ENCODE peak calls at places on chromosome 13, in nine cellular contexts. S is right lobe of liver, V is epithelial cell of proximal tubule, Z is foreskin keratinocyte, B is left ventricle myocardium inferior, U is stomach, I is HFF-Myc, Y is endothelial cell, H is tibial nerve. N is an unnamed sample.

GRCh38 chr13:57633141-57633949 is 1.8 kb downstream of the PCDH17 start:
- DNase-seq in S (peak), V (no peak), Z (no peak), B (peak), U (peak), I (no peak), Y (peak), H (no peak), N (peak)

GRCh38 chr13:65638572-65639168 is 1591.5 kb downstream of the PCDH9 start:
- DNase-seq in S (no peak), V (peak), Z (peak), B (no peak), U (no peak), I (peak), Y (peak), H (peak), N (no peak)

GRCh38 chr13:112923962-112924361 is 45.1 kb upstream of the MCF2L start:
- DNase-seq in S (no peak), V (no peak), Z (no peak), B (no peak), U (no peak), I (no peak), Y (no peak), H (no peak), N (no peak)

GRCh38 chr13:90545070-90545840 is 802.2 kb upstream of the MIR17HG start:
- DNase-seq in S (no peak), V (no peak), Z (peak), B (no peak), U (no peak), I (no peak), Y (no peak), H (no peak), N (no peak)

GRCh38 chr13:97256343-97256783 is 34.2 kb downstream of the MBNL2 start:
- DNase-seq in S (no peak), V (peak), Z (peak), B (no peak), U (no peak), I (peak), Y (no peak), H (no peak), N (no peak)

GRCh38 chr13:84126671-84127171 is 244.4 kb upstream of the SLITRK1 start:
- DNase-seq in S (no peak), V (no peak), Z (peak), B (no peak), U (no peak), I (no peak), Y (no peak), H (no peak), N (no peak)

GRCh38 chr13:114089751-114090400 is 42.5 kb downstream of the RASA3 start:
- DNase-seq in S (peak), V (no peak), Z (no peak), B (no peak), U (no peak), I (no peak), Y (no peak), H (no peak), N (no peak)

GRCh38 chr13:71858647-71859046 is 8.4 kb downstream of the DACH1 start:
- DNase-seq in S (no peak), V (no peak), Z (no peak), B (no peak), U (no peak), I (no peak), Y (no peak), H (no peak), N (no peak)

GRCh38 chr13:91240341-91240740 is 107.1 kb upstream of the MIR17HG start:
- DNase-seq in S (no peak), V (no peak), Z (no peak), B (no peak), U (no peak), I (no peak), Y (no peak), H (no peak), N (no peak)

GRCh38 chr13:28340272-28340793 is 154.6 kb downstream of the FLT1 start:
- DNase-seq in S (no peak), V (no peak), Z (no peak), B (no peak), U (no peak), I (no peak), Y (no peak), H (no peak), N (no peak)

GRCh38 chr13:34748078-34748477 is 194.0 kb upstream of the NBEA start:
- DNase-seq in S (no peak), V (peak), Z (no peak), B (peak), U (no peak), I (no peak), Y (no peak), H (no peak), N (no peak)

GRCh38 chr13:44259045-44260042 is 114.3 kb upstream of the SERP2 start:
- DNase-seq in S (no peak), V (no peak), Z (peak), B (no peak), U (peak), I (no peak), Y (no peak), H (peak), N (no peak)

GRCh38 chr13:99983401-99984133 is 2.0 kb downstream of the ZIC2 start:
- DNase-seq in S (no peak), V (no peak), Z (no peak), B (no peak), U (no peak), I (no peak), Y (peak), H (no peak), N (peak)

GRCh38 chr13:53460776-53461175 is 432.2 kb downstream of the OLFM4 start:
- DNase-seq in S (no peak), V (no peak), Z (no peak), B (no peak), U (no peak), I (no peak), Y (no peak), H (no peak), N (peak)

GRCh38 chr13:101985321-101985720 is 416.5 kb downstream of the FGF14 start:
- DNase-seq in S (no peak), V (no peak), Z (peak), B (no peak), U (no peak), I (no peak), Y (no peak), H (no peak), N (no peak)

GRCh38 chr13:20230913-20231838 is 943 bp downstream of the GJB6 start:
- DNase-seq in S (no peak), V (no peak), Z (no peak), B (no peak), U (no peak), I (no peak), Y (no peak), H (no peak), N (no peak)

GRCh38 chr13:40077396-40078027 is 422.1 kb downstream of the COG6 start:
- DNase-seq in S (no peak), V (no peak), Z (peak), B (no peak), U (no peak), I (no peak), Y (no peak), H (no peak), N (no peak)

GRCh38 chr13:61413572-61413971 is 2.1 kb downstream of the PCDH20 start:
- DNase-seq in S (peak), V (no peak), Z (no peak), B (no peak), U (no peak), I (no peak), Y (peak), H (no peak), N (peak)

GRCh38 chr13:24228852-24229458 is 68.4 kb downstream of the SPATA13 start:
- DNase-seq in S (no peak), V (no peak), Z (peak), B (no peak), U (no peak), I (peak), Y (peak), H (peak), N (no peak)

GRCh38 chr13:25846227-25846984 is 205.4 kb downstream of the SHISA2 start:
- DNase-seq in S (no peak), V (no peak), Z (peak), B (no peak), U (no peak), I (no peak), Y (no peak), H (no peak), N (no peak)

GRCh38 chr13:27005556-27005955 is 166.1 kb downstream of the USP12 start:
- DNase-seq in S (no peak), V (no peak), Z (no peak), B (no peak), U (no peak), I (no peak), Y (no peak), H (no peak), N (no peak)

GRCh38 chr13:57857945-57858344 is 226.4 kb downstream of the PCDH17 start:
- DNase-seq in S (no peak), V (no peak), Z (no peak), B (no peak), U (no peak), I (no peak), Y (no peak), H (no peak), N (no peak)

GRCh38 chr13:31334547-31334946 is 134.8 kb downstream of the B3GLCT start:
- DNase-seq in S (no peak), V (no peak), Z (no peak), B (no peak), U (no peak), I (no peak), Y (no peak), H (no peak), N (no peak)

GRCh38 chr13:46668302-46668720 is 115.3 kb downstream of the LRCH1 start:
- DNase-seq in S (no peak), V (no peak), Z (no peak), B (peak), U (no peak), I (peak), Y (peak), H (peak), N (no peak)

GRCh38 chr13:99892866-99893504 is 78.6 kb downstream of the ZIC5 start:
- DNase-seq in S (no peak), V (no peak), Z (no peak), B (no peak), U (no peak), I (no peak), Y (no peak), H (no peak), N (no peak)

GRCh38 chr13:50006426-50007135 is 8.7 kb upstream of the KCNRG start:
- DNase-seq in S (no peak), V (no peak), Z (no peak), B (no peak), U (no peak), I (no peak), Y (no peak), H (no peak), N (no peak)

GRCh38 chr13:30850204-30850866 is 55.7 kb upstream of the MEDAG start:
- DNase-seq in S (no peak), V (no peak), Z (no peak), B (no peak), U (no peak), I (no peak), Y (no peak), H (no peak), N (no peak)

GRCh38 chr13:67740871-67741475 is 510.8 kb upstream of the PCDH9 start:
- DNase-seq in S (no peak), V (no peak), Z (no peak), B (no peak), U (no peak), I (no peak), Y (no peak), H (no peak), N (no peak)

GRCh38 chr13:101552797-101553196 is 100.3 kb downstream of the ITGBL1 start:
- DNase-seq in S (no peak), V (no peak), Z (peak), B (no peak), U (no peak), I (no peak), Y (no peak), H (no peak), N (no peak)

GRCh38 chr13:85798999-85799646 is at the start of gene SLITRK6:
- DNase-seq in S (no peak), V (no peak), Z (peak), B (no peak), U (no peak), I (peak), Y (peak), H (no peak), N (no peak)

GRCh38 chr13:48641404-48641803 is 12.3 kb upstream of the CYSLTR2 start:
- DNase-seq in S (no peak), V (no peak), Z (no peak), B (no peak), U (no peak), I (no peak), Y (no peak), H (no peak), N (no peak)

GRCh38 chr13:53052675-53053074 is 24.1 kb downstream of the OLFM4 start:
- DNase-seq in S (no peak), V (no peak), Z (no peak), B (no peak), U (peak), I (no peak), Y (no peak), H (no peak), N (no peak)

GRCh38 chr13:50543767-50544166 is 299.7 kb downstream of the DLEU7 start:
- DNase-seq in S (no peak), V (no peak), Z (peak), B (no peak), U (no peak), I (no peak), Y (no peak), H (no peak), N (no peak)

GRCh38 chr13:108313382-108313781 is 43.9 kb downstream of the TNFSF13B start:
- DNase-seq in S (no peak), V (no peak), Z (no peak), B (no peak), U (no peak), I (no peak), Y (no peak), H (no peak), N (no peak)

GRCh38 chr13:80177327-80177726 is 163.6 kb downstream of the SPRY2 start:
- DNase-seq in S (no peak), V (no peak), Z (peak), B (no peak), U (no peak), I (no peak), Y (no peak), H (no peak), N (no peak)

GRCh38 chr13:39448831-39449230 is 154.2 kb downstream of the LHFPL6 start:
- DNase-seq in S (no peak), V (no peak), Z (no peak), B (no peak), U (no peak), I (no peak), Y (no peak), H (no peak), N (no peak)

GRCh38 chr13:48514776-48515175 is 18.1 kb downstream of the RCBTB2 start:
- DNase-seq in S (no peak), V (no peak), Z (no peak), B (no peak), U (no peak), I (no peak), Y (no peak), H (no peak), N (no peak)

GRCh38 chr13:107119989-107120881 is 552.3 kb upstream of the ARGLU1 start:
- DNase-seq in S (no peak), V (no peak), Z (peak), B (no peak), U (no peak), I (no peak), Y (no peak), H (no peak), N (no peak)

GRCh38 chr13:107124730-107125129 is 556.8 kb upstream of the ARGLU1 start:
- DNase-seq in S (no peak), V (no peak), Z (no peak), B (no peak), U (no peak), I (no peak), Y (no peak), H (no peak), N (no peak)

GRCh38 chr13:107121793-107122192 is 553.9 kb upstream of the ARGLU1 start:
- DNase-seq in S (no peak), V (no peak), Z (no peak), B (no peak), U (no peak), I (no peak), Y (no peak), H (no peak), N (no peak)

DNA sequence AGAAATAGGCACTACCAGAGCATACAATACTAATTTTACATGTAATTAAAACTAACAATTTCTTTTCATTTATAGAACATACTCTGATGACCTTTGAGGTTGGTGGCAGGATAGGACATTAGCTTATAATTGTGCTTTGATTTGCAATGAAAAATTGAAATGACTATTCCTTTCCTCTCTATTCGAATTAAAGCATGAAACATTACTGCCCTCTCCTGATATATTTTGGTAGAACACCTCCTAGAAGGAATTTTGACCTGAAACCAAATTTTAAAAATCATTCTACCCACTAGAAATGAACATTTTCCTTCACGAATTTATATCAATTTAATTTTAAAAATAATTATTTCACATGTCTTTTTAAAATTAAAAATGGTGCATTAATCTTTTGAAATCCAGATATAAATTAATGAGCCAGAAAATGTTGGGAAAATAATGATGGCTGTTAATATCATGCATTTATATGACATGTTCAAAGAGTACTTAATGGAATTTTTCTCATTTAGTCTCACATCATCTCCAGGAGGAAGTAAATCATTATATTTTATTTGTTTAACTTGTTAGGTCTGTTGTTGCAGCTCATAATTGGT is 556.3 kb upstream of the ARGLU1 start:
- DNase-seq in S (no peak), V (no peak), Z (peak), B (no peak), U (no peak), I (no peak), Y (no peak), H (no peak), N (no peak)
- TF ChIP-seq CTCF in S (peak), V (peak), Z (peak), B (peak), U (peak), I (no peak), Y (peak), H (peak), N (peak)

DNA sequence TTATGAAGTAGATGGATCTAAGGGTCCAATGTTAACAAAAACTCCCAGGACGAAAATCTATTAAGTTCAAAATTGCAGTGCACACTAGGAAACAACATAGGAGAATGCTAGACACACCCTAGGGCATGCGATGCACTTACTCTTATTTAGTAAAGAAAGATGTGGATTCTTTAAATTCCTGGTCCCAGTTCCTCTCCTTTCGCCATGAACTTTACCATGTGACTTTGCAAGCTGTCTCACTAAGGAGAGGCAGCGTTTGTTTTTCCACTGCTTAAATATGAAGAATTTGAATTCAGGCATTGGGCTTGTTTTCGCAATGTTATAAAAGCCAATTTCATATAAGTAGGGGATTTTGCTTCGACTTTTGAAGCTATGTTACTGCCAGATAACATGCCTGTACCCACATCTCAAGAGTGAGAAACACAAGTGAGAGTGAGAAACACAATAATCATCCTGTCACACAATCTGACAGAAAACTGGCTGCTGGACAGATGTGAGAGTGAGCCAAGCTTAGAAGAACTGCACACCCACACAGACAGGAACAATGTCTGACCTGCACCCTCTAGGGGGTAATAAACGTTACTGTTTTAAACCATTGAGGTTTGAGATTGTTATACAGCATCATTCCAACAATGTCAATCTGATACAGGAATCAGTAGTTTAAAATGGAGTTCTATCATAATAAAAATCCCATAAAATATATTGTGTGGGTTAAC is 1308.5 kb downstream of the SLITRK5 start:
- DNase-seq in S (no peak), V (no peak), Z (peak), B (no peak), U (no peak), I (no peak), Y (no peak), H (no peak), N (no peak)
- TF ChIP-seq CTCF in S (no peak), V (peak), Z (peak), B (peak), U (no peak), I (no peak), Y (no peak), H (no peak), N (no peak)

GRCh38 chr13:110944968-110945952 is 30.4 kb upstream of the ANKRD10 start:
- DNase-seq in S (no peak), V (no peak), Z (no peak), B (no peak), U (no peak), I (no peak), Y (no peak), H (no peak), N (no peak)
- TF ChIP-seq CTCF in S (no peak), V (no peak), Z (no peak), B (no peak), U (no peak), I (no peak), Y (no peak), H (no peak), N (no peak)

GRCh38 chr13:45415112-45415511 is 3.1 kb downstream of the SLC25A30 start:
- DNase-seq in S (no peak), V (no peak), Z (no peak), B (no peak), U (no peak), I (no peak), Y (no peak), H (no peak), N (no peak)

GRCh38 chr13:45412274-45413049 is 5.7 kb downstream of the SLC25A30 start:
- DNase-seq in S (no peak), V (no peak), Z (no peak), B (no peak), U (no peak), I (no peak), Y (no peak), H (no peak), N (no peak)

GRCh38 chr13:45411226-45411625 is 6.9 kb downstream of the SLC25A30 start:
- DNase-seq in S (no peak), V (no peak), Z (no peak), B (no peak), U (no peak), I (no peak), Y (no peak), H (no peak), N (no peak)

GRCh38 chr13:45411631-45412030 is 6.5 kb downstream of the SLC25A30 start:
- DNase-seq in S (no peak), V (no peak), Z (no peak), B (no peak), U (no peak), I (no peak), Y (no peak), H (no peak), N (no peak)

DNA sequence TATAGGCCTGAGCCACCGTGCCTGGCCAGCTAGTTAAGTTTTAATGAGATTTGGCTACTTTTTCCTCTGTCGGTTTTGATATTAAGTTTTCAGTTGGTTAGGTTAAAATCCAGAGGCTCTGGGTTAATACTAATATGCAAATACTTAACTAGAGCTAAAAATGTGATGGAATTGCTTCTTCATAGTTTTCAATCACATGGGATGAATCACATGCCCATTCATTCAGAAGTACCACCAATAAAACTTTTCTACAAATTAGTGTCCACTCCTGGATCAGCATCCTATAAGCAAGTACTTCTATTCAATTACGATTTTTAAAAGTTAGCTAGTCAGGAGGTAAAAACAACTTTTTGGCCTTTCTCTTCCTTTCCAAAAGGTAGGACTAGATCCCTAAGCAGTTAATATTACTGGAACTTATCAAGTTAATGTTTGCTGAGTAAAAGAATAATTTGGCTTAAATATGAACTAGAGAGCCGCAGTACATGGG is 4.3 kb downstream of the SLC25A30 start:
- DNase-seq in S (no peak), V (peak), Z (peak), B (no peak), U (no peak), I (no peak), Y (no peak), H (no peak), N (no peak)
- TF ChIP-seq CTCF in S (no peak), V (no peak), Z (no peak), B (no peak), U (no peak), I (no peak), Y (no peak), H (no peak), N (no peak)

GRCh38 chr13:41596190-41596589 is 138.8 kb downstream of the RGCC start:
- DNase-seq in S (no peak), V (no peak), Z (no peak), B (no peak), U (no peak), I (no peak), Y (no peak), H (no peak), N (no peak)
- TF ChIP-seq CTCF in S (no peak), V (peak), Z (peak), B (no peak), U (no peak), I (peak), Y (no peak), H (no peak), N (no peak)

GRCh38 chr13:98556968-98557591 is 19.8 kb downstream of the STK24 start:
- DNase-seq in S (no peak), V (no peak), Z (peak), B (no peak), U (peak), I (no peak), Y (no peak), H (no peak), N (no peak)
- TF ChIP-seq CTCF in S (no peak), V (peak), Z (peak), B (peak), U (peak), I (no peak), Y (no peak), H (no peak), N (no peak)

GRCh38 chr13:29761815-29762214 is 88.6 kb downstream of the UBL3 start:
- DNase-seq in S (no peak), V (no peak), Z (no peak), B (no peak), U (no peak), I (no peak), Y (no peak), H (no peak), N (no peak)
- TF ChIP-seq CTCF in S (no peak), V (no peak), Z (peak), B (no peak), U (no peak), I (no peak), Y (no peak), H (no peak), N (no peak)

N was measured in glutamatergic neuron.